ENCODE peak calls at places on chromosomes 6 and 20, in nine cellular contexts. Y is lower leg skin; N is cardiac muscle cell; C is uterus; H is HFF-Myc; T is upper lobe of right lung; K is astrocyte of the spinal cord; G is psoas muscle; X is CD8-positive, alpha-beta T cell. W is an unnamed sample.

GRCh38 chr6:90375681-90376439 is 79.2 kb upstream of the BACH2 start:
- DNase-seq in Y (no peak), N (peak), C (no peak), H (peak), T (no peak), K (peak), G (no peak), X (no peak), W (no peak)

GRCh38 chr20:11436113-11436890 is 481.4 kb upstream of the BTBD3 start:
- DNase-seq in Y (no peak), N (no peak), C (no peak), H (no peak), T (no peak), K (no peak), G (no peak), X (no peak), W (no peak)

GRCh38 chr20:32517914-32518592 is 67.1 kb downstream of the NOL4L start:
- DNase-seq in Y (no peak), N (no peak), C (no peak), H (no peak), T (no peak), K (no peak), G (no peak), X (no peak), W (no peak)

GRCh38 chr6:134898575-134898974 is 51.3 kb downstream of the ALDH8A1 start:
- DNase-seq in Y (peak), N (no peak), C (no peak), H (no peak), T (no peak), K (no peak), G (no peak), X (no peak), W (no peak)

GRCh38 chr6:43021270-43022047 is at the start of gene RRP36:
- DNase-seq in Y (peak), N (peak), C (peak), H (peak), T (peak), K (peak), G (peak), X (peak), W (peak)

GRCh38 chr6:35583893-35584688 is 71.4 kb upstream of the TULP1 start:
- DNase-seq in Y (no peak), N (peak), C (peak), H (peak), T (no peak), K (peak), G (no peak), X (peak), W (peak)

GRCh38 chr20:64055893-64056638 is 6.6 kb upstream of the SOX18 start:
- DNase-seq in Y (no peak), N (peak), C (no peak), H (no peak), T (no peak), K (no peak), G (peak), X (no peak), W (no peak)

GRCh38 chr20:45589725-45590124 is 10.6 kb upstream of the WFDC8 start:
- DNase-seq in Y (no peak), N (peak), C (no peak), H (no peak), T (no peak), K (no peak), G (no peak), X (no peak), W (no peak)

GRCh38 chr6:77620290-77620882 is 32.5 kb upstream of the MEI4 start:
- DNase-seq in Y (no peak), N (no peak), C (no peak), H (no peak), T (no peak), K (peak), G (no peak), X (no peak), W (peak)

GRCh38 chr20:3689978-3690377 is 8.2 kb upstream of the ADAM33 start:
- DNase-seq in Y (no peak), N (no peak), C (no peak), H (no peak), T (no peak), K (no peak), G (no peak), X (no peak), W (no peak)

GRCh38 chr6:26243132-26243531 is 121.9 kb upstream of the BTN3A2 start:
- DNase-seq in Y (no peak), N (no peak), C (no peak), H (no peak), T (no peak), K (no peak), G (no peak), X (no peak), W (no peak)

GRCh38 chr6:42729731-42730130 is 7.3 kb upstream of the PRPH2 start:
- DNase-seq in Y (no peak), N (peak), C (no peak), H (no peak), T (no peak), K (no peak), G (no peak), X (no peak), W (no peak)

GRCh38 chr20:1171461-1172093 is 13.2 kb downstream of the TMEM74B start:
- DNase-seq in Y (no peak), N (peak), C (no peak), H (no peak), T (no peak), K (peak), G (no peak), X (no peak), W (peak)

GRCh38 chr6:3565291-3565690 is 108.4 kb upstream of the SLC22A23 start:
- DNase-seq in Y (no peak), N (no peak), C (no peak), H (no peak), T (no peak), K (no peak), G (no peak), X (no peak), W (no peak)

GRCh38 chr6:33197431-33198048 is 2.9 kb downstream of the RXRB start:
- DNase-seq in Y (no peak), N (peak), C (no peak), H (no peak), T (peak), K (peak), G (peak), X (no peak), W (no peak)

GRCh38 chr20:46040902-46041535 is 12.0 kb downstream of the SLC12A5 start:
- DNase-seq in Y (no peak), N (peak), C (no peak), H (no peak), T (no peak), K (peak), G (no peak), X (peak), W (peak)

GRCh38 chr6:1612902-1613301 is 3.2 kb downstream of the FOXC1 start:
- DNase-seq in Y (no peak), N (peak), C (no peak), H (peak), T (no peak), K (no peak), G (no peak), X (no peak), W (no peak)

GRCh38 chr20:63255911-63256704 is 1.8 kb upstream of the NKAIN4 start:
- DNase-seq in Y (no peak), N (no peak), C (no peak), H (no peak), T (no peak), K (no peak), G (no peak), X (no peak), W (no peak)

GRCh38 chr20:64103871-64104666 is 3.3 kb downstream of the NPBWR2 start:
- DNase-seq in Y (peak), N (no peak), C (no peak), H (no peak), T (peak), K (no peak), G (no peak), X (no peak), W (no peak)

GRCh38 chr6:20409427-20409971 is 7.8 kb downstream of the E2F3 start:
- DNase-seq in Y (no peak), N (no peak), C (no peak), H (no peak), T (no peak), K (no peak), G (no peak), X (no peak), W (no peak)

GRCh38 chr6:25175656-25176055 is 103.5 kb upstream of the CARMIL1 start:
- DNase-seq in Y (no peak), N (peak), C (no peak), H (no peak), T (no peak), K (no peak), G (no peak), X (no peak), W (no peak)

GRCh38 chr20:39070484-39071231 is 108.5 kb downstream of the DHX35 start:
- DNase-seq in Y (no peak), N (peak), C (no peak), H (no peak), T (no peak), K (peak), G (no peak), X (no peak), W (no peak)

GRCh38 chr20:46199198-46199597 is 81.1 kb downstream of the CD40 start:
- DNase-seq in Y (no peak), N (no peak), C (no peak), H (no peak), T (no peak), K (no peak), G (no peak), X (no peak), W (no peak)

GRCh38 chr6:1630771-1631217 is 21.1 kb downstream of the FOXC1 start:
- DNase-seq in Y (no peak), N (peak), C (no peak), H (no peak), T (no peak), K (peak), G (no peak), X (no peak), W (no peak)

GRCh38 chr20:31515775-31516107 is 1.5 kb downstream of the HM13 start:
- DNase-seq in Y (no peak), N (no peak), C (no peak), H (no peak), T (no peak), K (no peak), G (no peak), X (no peak), W (no peak)

GRCh38 chr6:98486052-98486451 is 348.3 kb upstream of the POU3F2 start:
- DNase-seq in Y (no peak), N (no peak), C (no peak), H (no peak), T (no peak), K (no peak), G (no peak), X (no peak), W (no peak)

GRCh38 chr6:158711264-158711663 is 61.4 kb downstream of the SYTL3 start:
- DNase-seq in Y (peak), N (peak), C (no peak), H (no peak), T (no peak), K (peak), G (no peak), X (no peak), W (no peak)

GRCh38 chr6:89970609-89971337 is 76.5 kb downstream of the GJA10 start:
- DNase-seq in Y (no peak), N (peak), C (no peak), H (peak), T (no peak), K (peak), G (peak), X (no peak), W (peak)

GRCh38 chr6:89375902-89376301 is 23.4 kb upstream of the UBE2J1 start:
- DNase-seq in Y (no peak), N (no peak), C (no peak), H (no peak), T (no peak), K (no peak), G (no peak), X (no peak), W (no peak)

GRCh38 chr6:95545226-95545625 is 32.1 kb upstream of the MANEA start:
- DNase-seq in Y (no peak), N (peak), C (no peak), H (no peak), T (no peak), K (no peak), G (no peak), X (no peak), W (no peak)

GRCh38 chr20:6832811-6833210 is 65.3 kb downstream of the BMP2 start:
- DNase-seq in Y (no peak), N (no peak), C (no peak), H (no peak), T (no peak), K (no peak), G (no peak), X (no peak), W (no peak)

GRCh38 chr6:47379328-47379727 is 69.6 kb upstream of the TNFRSF21 start:
- DNase-seq in Y (no peak), N (peak), C (no peak), H (no peak), T (no peak), K (no peak), G (no peak), X (no peak), W (no peak)

GRCh38 chr6:44926556-44926955 is 401.6 kb upstream of the RUNX2 start:
- DNase-seq in Y (no peak), N (no peak), C (no peak), H (no peak), T (no peak), K (no peak), G (no peak), X (no peak), W (no peak)

GRCh38 chr6:89984926-89985743 is 90.9 kb downstream of the GJA10 start:
- DNase-seq in Y (no peak), N (peak), C (no peak), H (peak), T (peak), K (peak), G (peak), X (no peak), W (no peak)

DNA sequence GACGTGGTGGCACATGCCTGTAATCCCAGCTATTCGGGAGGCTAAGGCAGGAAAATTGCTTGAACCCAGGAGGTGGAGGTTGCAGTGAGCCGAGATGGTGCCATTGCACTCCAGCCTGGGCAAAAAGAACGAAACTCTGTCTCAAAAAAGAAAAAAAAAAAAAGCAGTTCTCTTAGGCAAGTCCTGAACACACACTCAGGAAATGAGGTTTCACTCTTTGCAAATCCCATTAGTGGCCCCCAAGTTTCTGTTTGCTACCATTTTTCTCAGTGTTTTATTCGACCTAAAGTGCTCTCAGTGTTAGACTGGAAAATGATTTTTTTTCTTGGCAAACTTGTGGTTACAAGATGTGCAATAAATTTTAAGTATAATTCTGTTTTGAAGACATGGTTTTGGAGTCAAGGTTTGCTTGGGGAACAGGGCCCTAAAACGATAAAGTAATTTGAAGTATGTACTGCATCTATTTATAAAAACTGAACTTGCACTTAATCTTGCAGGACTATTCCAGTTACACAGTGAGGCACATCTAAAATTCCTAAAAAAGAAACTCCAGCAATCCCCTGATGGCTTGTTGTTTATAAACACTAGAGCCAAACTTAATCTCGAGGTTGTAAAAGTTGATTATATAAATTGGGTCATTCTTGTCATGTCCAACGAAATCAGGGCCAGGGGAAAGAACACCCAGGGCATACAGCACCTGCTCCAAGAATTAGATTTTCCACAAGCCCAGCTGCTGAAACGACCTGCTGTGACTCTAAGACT is 42.6 kb downstream of the MAP1LC3A start:
- DNase-seq in Y (peak), N (no peak), C (no peak), H (no peak), T (no peak), K (no peak), G (no peak), X (no peak), W (no peak)
- H3K4me3 ChIP-seq in Y (no peak), N (no peak), C (no peak), H (no peak), T (no peak), K (no peak), G (no peak), X (no peak), W (no peak)

DNA sequence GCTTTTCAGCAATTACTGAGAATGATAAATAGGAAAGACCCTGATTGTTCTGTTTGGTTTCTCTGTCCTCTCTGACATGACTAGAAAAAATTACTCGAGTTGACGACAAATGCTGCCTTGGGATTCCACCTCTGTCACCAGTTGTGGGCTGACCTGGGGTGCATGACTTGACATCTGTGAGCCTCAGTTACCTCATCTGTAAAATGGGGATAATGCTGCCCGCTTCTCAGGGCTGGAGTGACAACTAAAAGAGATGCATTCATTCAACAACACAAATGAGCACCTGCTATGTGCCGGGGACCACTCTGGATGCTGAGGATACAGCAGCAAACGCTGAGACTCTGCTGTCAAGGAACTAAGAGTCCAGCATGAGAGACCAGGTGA is 94.8 kb downstream of the NFATC2 start:
- DNase-seq in Y (no peak), N (no peak), C (no peak), H (no peak), T (no peak), K (no peak), G (no peak), X (no peak), W (no peak)
- H3K4me3 ChIP-seq in Y (no peak), N (no peak), C (no peak), H (no peak), T (no peak), K (no peak), G (no peak), X (no peak), W (no peak)

GRCh38 chr6:121896771-121897170 is 461.3 kb downstream of the GJA1 start:
- DNase-seq in Y (no peak), N (no peak), C (no peak), H (no peak), T (no peak), K (no peak), G (no peak), X (no peak), W (no peak)
- H3K4me3 ChIP-seq in Y (no peak), N (no peak), C (no peak), H (no peak), T (no peak), K (no peak), G (no peak), X (no peak), W (no peak)

GRCh38 chr6:136551103-136551502 is 881 bp upstream of the MAP7 start:
- DNase-seq in Y (no peak), N (peak), C (no peak), H (no peak), T (no peak), K (no peak), G (no peak), X (no peak), W (no peak)
- H3K4me3 ChIP-seq in Y (no peak), N (peak), C (no peak), H (no peak), T (peak), K (no peak), G (peak), X (no peak), W (no peak)

GRCh38 chr20:54070187-54070987 is at the start of gene BCAS1:
- DNase-seq in Y (no peak), N (no peak), C (no peak), H (no peak), T (no peak), K (no peak), G (no peak), X (no peak), W (no peak)
- H3K4me3 ChIP-seq in Y (no peak), N (no peak), C (no peak), H (no peak), T (no peak), K (no peak), G (no peak), X (no peak), W (no peak)

GRCh38 chr20:53282217-53282955 is 310.2 kb downstream of the TSHZ2 start:
- DNase-seq in Y (no peak), N (no peak), C (no peak), H (no peak), T (no peak), K (no peak), G (no peak), X (no peak), W (no peak)

GRCh38 chr20:53281557-53282117 is 309.5 kb downstream of the TSHZ2 start:
- DNase-seq in Y (no peak), N (no peak), C (no peak), H (no peak), T (no peak), K (no peak), G (no peak), X (no peak), W (no peak)

GRCh38 chr20:53284141-53285055 is 309.2 kb downstream of the ZNF217 start:
- DNase-seq in Y (no peak), N (no peak), C (no peak), H (no peak), T (no peak), K (no peak), G (no peak), X (no peak), W (no peak)

GRCh38 chr20:53283011-53283410 is 310.6 kb downstream of the ZNF217 start:
- DNase-seq in Y (no peak), N (no peak), C (no peak), H (no peak), T (no peak), K (no peak), G (no peak), X (no peak), W (no peak)

DNA sequence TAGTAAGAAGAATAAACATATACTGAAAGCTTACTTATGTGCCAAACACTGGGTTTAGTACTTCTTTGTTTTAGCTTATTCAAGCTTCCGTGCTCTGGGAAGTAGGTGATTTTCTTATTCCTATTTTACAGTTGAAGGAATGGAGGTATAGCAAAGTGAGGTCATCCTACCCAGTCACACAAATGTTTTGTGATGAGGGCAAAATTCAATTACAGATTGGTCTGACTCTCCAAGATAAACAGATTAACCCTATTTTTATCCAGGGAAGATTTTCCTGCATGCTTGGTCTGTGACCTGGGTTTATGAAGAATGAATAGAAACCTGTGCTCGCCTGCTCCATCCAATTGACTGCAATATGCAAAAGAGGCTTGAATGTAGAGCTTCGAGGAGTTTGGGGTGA is 310.0 kb downstream of the ZNF217 start:
- DNase-seq in Y (no peak), N (no peak), C (no peak), H (no peak), T (no peak), K (no peak), G (no peak), X (no peak), W (no peak)
- H3K4me3 ChIP-seq in Y (no peak), N (no peak), C (no peak), H (no peak), T (no peak), K (no peak), G (no peak), X (no peak), W (no peak)

GRCh38 chr6:16764188-16764950 is 3.1 kb upstream of the ATXN1 start:
- DNase-seq in Y (no peak), N (peak), C (no peak), H (no peak), T (no peak), K (peak), G (no peak), X (no peak), W (no peak)
- H3K4me3 ChIP-seq in Y (no peak), N (no peak), C (no peak), H (peak), T (no peak), K (no peak), G (no peak), X (no peak), W (no peak)

DNA sequence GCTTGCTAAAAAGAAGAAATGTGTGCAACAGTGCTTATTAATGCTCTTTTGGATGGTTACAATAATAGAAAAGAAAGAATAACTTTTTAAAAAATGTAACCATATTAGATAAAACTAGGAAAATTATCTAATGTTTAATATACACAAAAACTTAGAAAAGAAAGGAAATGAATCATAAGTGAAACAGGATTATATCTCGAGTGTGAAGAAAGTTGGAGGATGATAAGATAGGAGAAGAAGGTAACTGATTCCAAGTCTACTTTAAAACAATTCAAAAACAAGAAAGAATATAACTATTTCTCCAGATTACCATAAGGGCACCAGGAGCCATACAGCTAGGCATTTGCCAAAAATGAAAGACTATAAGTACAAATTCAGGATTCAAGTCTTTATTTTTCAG is 73.0 kb downstream of the PHIP start:
- DNase-seq in Y (no peak), N (peak), C (no peak), H (no peak), T (no peak), K (no peak), G (no peak), X (no peak), W (no peak)
- H3K4me3 ChIP-seq in Y (no peak), N (no peak), C (no peak), H (no peak), T (no peak), K (no peak), G (no peak), X (no peak), W (no peak)